ENCODE peak calls at places on chromosome 10, in nine cellular contexts. N is colonic mucosa, T is mesendoderm, L is fibroblast of lung, S is pancreas, Z is body of pancreas, Q is PC-9, D is brain microvascular endothelial cell, I is adrenal gland. A is an unnamed sample.

GRCh38 chr10:70652761-70653657 is 19.3 kb upstream of the ADAMTS14 start:
- DNase-seq in S (no peak), Q (no peak), I (no peak), D (peak), T (no peak), Z (peak), L (peak), N (no peak), A (no peak)

GRCh38 chr10:21526184-21526951 is 886 bp upstream of the SKIDA1 start:
- DNase-seq in N (peak), Z (peak), I (peak), Q (no peak), T (peak), S (peak), L (peak), D (peak), A (peak)

GRCh38 chr10:68001000-68001399 is 74.1 kb downstream of the HERC4 start:
- DNase-seq in L (no peak), T (no peak), N (no peak), I (no peak), Q (no peak), S (no peak), Z (no peak), D (no peak), A (no peak)

GRCh38 chr10:77609781-77610272 is 27.8 kb downstream of the KCNMA1 start:
- DNase-seq in I (no peak), Q (no peak), Z (no peak), D (peak), T (no peak), L (peak), N (no peak), S (no peak), A (no peak)

GRCh38 chr10:49512121-49512809 is 26.7 kb downstream of the ERCC6 start:
- DNase-seq in L (peak), Q (peak), N (no peak), I (no peak), Z (peak), D (no peak), S (no peak), T (peak), A (no peak)

GRCh38 chr10:11551915-11552602 is 59.4 kb downstream of the USP6NL start:
- DNase-seq in Q (peak), I (no peak), D (peak), N (no peak), L (peak), S (no peak), T (peak), Z (no peak), A (no peak)

GRCh38 chr10:66680886-66681285 is 244.9 kb upstream of the LRRTM3 start:
- DNase-seq in Q (no peak), N (no peak), I (no peak), L (no peak), D (peak), S (no peak), T (no peak), Z (no peak), A (no peak)

GRCh38 chr10:100020883-100021248 is 11.1 kb upstream of the DNMBP start:
- DNase-seq in T (no peak), S (peak), D (no peak), L (no peak), Z (no peak), N (no peak), I (no peak), Q (no peak), A (peak)

GRCh38 chr10:113712755-113713154 is 33.0 kb downstream of the CASP7 start:
- DNase-seq in D (no peak), Q (no peak), T (peak), L (no peak), N (no peak), S (no peak), Z (no peak), I (no peak), A (no peak)

GRCh38 chr10:15223174-15223573 is 54.7 kb upstream of the NMT2 start:
- DNase-seq in T (no peak), Q (no peak), L (peak), S (no peak), Z (no peak), D (peak), N (no peak), I (no peak), A (no peak)

GRCh38 chr10:18377898-18378297 is 237.7 kb downstream of the CACNB2 start:
- DNase-seq in Q (no peak), T (peak), D (no peak), L (no peak), N (no peak), Z (no peak), S (no peak), I (no peak), A (no peak)

DNA sequence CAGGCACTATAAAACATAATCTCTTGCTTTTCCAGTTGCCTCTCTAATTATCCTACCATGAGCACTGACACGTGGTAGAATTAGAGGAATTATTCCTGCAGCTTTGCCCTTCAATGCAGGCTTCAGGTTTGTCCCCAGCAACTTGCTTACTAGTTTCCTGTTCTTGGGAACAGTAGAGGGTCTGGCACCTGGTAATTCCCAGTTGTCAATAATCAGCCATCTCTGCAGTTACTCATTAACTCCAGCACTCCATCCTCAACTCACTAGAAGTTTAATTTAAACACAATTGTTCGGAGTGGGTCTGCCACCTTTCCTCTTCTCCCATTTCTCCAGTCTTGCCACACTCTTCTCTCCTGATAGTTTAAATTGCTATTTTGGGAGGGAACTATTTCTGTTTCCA is 324.3 kb upstream of the KIAA1217 start:
- DNase-seq in L (no peak), I (no peak), T (no peak), Q (no peak), S (no peak), Z (peak), N (no peak), D (no peak), A (no peak)
- H3K27ac ChIP-seq in L (no peak), I (no peak), T (no peak), Q (no peak), S (no peak), Z (peak), N (no peak), D (no peak), A (no peak)

GRCh38 chr10:103618027-103618385 is 124.5 kb downstream of the NEURL1 start:
- DNase-seq in S (peak), Z (no peak), D (no peak), I (no peak), L (no peak), T (no peak), N (no peak), Q (no peak), A (no peak)
- H3K27ac ChIP-seq in S (no peak), Z (no peak), D (no peak), I (no peak), L (peak), T (no peak), N (no peak), Q (no peak), A (no peak)

GRCh38 chr10:33248638-33249037 is 85.8 kb downstream of the NRP1 start:
- DNase-seq in S (no peak), Q (no peak), Z (no peak), D (peak), L (peak), I (no peak), N (no peak), T (no peak), A (no peak)
- H3K27ac ChIP-seq in S (no peak), Q (peak), Z (no peak), D (peak), L (peak), I (peak), N (no peak), T (no peak), A (peak)

GRCh38 chr10:1035201-1035600 is 9.5 kb upstream of the IDI2 start:
- DNase-seq in T (no peak), Z (no peak), N (no peak), L (no peak), Q (no peak), I (no peak), S (no peak), D (no peak), A (no peak)
- H3K27ac ChIP-seq in T (no peak), Z (no peak), N (no peak), L (no peak), Q (no peak), I (no peak), S (no peak), D (no peak), A (no peak)